ENCODE peak calls at places on chromosome 9, in seven cellular contexts. K, P, L, O, X, G and A are unnamed samples.

GRCh38 chr9:111622626-111623025 is 8.5 kb upstream of the DNAJC25 start:
- DNase-seq in K (no peak), X (no peak), P (no peak), L (peak), O (no peak), G (peak), A (peak)

GRCh38 chr9:95342571-95342970 is 25.1 kb upstream of the FANCC start:
- DNase-seq in L (no peak), P (no peak), G (no peak), X (no peak), O (no peak), K (no peak), A (no peak)

GRCh38 chr9:69027355-69028097 is 8.0 kb upstream of the FXN start:
- DNase-seq in O (peak), P (peak), G (no peak), K (peak), X (peak), L (peak), A (peak)

GRCh38 chr9:111094433-111095421 is 56.5 kb upstream of the LPAR1 start:
- DNase-seq in G (no peak), L (peak), P (no peak), O (peak), K (no peak), X (no peak), A (peak)

GRCh38 chr9:133153227-133154096 is 10.3 kb downstream of the GBGT1 start:
- DNase-seq in X (no peak), G (no peak), K (no peak), L (no peak), O (no peak), P (no peak), A (no peak)

GRCh38 chr9:20597862-20598261 is 24.4 kb downstream of the MLLT3 start:
- DNase-seq in O (no peak), G (no peak), P (no peak), K (no peak), X (no peak), L (no peak), A (peak)

GRCh38 chr9:101437806-101438232 is 2.2 kb upstream of the ALDOB start:
- DNase-seq in L (no peak), K (no peak), G (no peak), P (no peak), X (no peak), O (no peak), A (no peak)

GRCh38 chr9:114893622-114894021 is 36.8 kb downstream of the TNFSF8 start:
- DNase-seq in X (no peak), G (no peak), O (no peak), L (no peak), K (no peak), P (no peak), A (peak)

GRCh38 chr9:82553654-82554366 is 509.1 kb downstream of the RASEF start:
- DNase-seq in L (no peak), X (no peak), O (no peak), K (no peak), G (no peak), P (no peak), A (no peak)

GRCh38 chr9:115127191-115127817 is 9.3 kb upstream of the TNC start:
- DNase-seq in O (no peak), K (no peak), L (no peak), P (no peak), G (no peak), X (no peak), A (peak)

GRCh38 chr9:81028504-81028903 is 660.8 kb downstream of the TLE1 start:
- DNase-seq in P (no peak), O (peak), X (no peak), G (no peak), L (peak), K (no peak), A (peak)

GRCh38 chr9:124357591-124358361 is 57.5 kb downstream of the PSMB7 start:
- DNase-seq in P (no peak), O (no peak), X (no peak), L (no peak), G (no peak), K (no peak), A (peak)

GRCh38 chr9:33867747-33868429 is 50.9 kb downstream of the UBE2R2 start:
- DNase-seq in G (peak), P (no peak), K (no peak), O (no peak), L (peak), X (no peak), A (peak)

GRCh38 chr9:135563858-135564257 is 2.3 kb downstream of the PAEP start:
- DNase-seq in G (no peak), K (no peak), X (no peak), P (no peak), L (no peak), O (no peak), A (no peak)

GRCh38 chr9:130368631-130369103 is 76.1 kb upstream of the ASS1 start:
- DNase-seq in L (no peak), G (no peak), K (no peak), O (no peak), X (no peak), P (no peak), A (peak)

GRCh38 chr9:38083858-38084555 is 15.0 kb upstream of the SHB start:
- DNase-seq in G (no peak), L (no peak), X (no peak), P (no peak), K (peak), O (no peak), A (peak)

GRCh38 chr9:73037613-73038012 is 84.8 kb upstream of the ALDH1A1 start:
- DNase-seq in K (no peak), O (no peak), L (peak), X (no peak), G (no peak), P (no peak), A (peak)

GRCh38 chr9:114805670-114806551 is at the start of gene TNFSF15:
- DNase-seq in K (peak), L (no peak), X (peak), P (peak), O (peak), G (peak), A (peak)

GRCh38 chr9:76302947-76303550 is 91.2 kb downstream of the RFK start:
- DNase-seq in L (peak), G (no peak), P (peak), O (peak), X (peak), K (peak), A (peak)

GRCh38 chr9:89590415-89590814 is 14.4 kb upstream of the GADD45G start:
- DNase-seq in O (no peak), X (no peak), G (peak), L (no peak), K (no peak), P (no peak), A (no peak)

GRCh38 chr9:123550797-123551196 is 194.8 kb downstream of the CRB2 start:
- DNase-seq in P (no peak), O (no peak), K (no peak), X (no peak), G (no peak), L (no peak), A (no peak)

GRCh38 chr9:70120834-70121510 is 77.3 kb downstream of the MAMDC2 start:
- DNase-seq in L (peak), G (peak), P (no peak), X (no peak), K (no peak), O (no peak), A (peak)

GRCh38 chr9:134217431-134218210 is 53.3 kb upstream of the RNU6ATAC start:
- DNase-seq in P (peak), X (peak), O (no peak), L (no peak), K (no peak), G (no peak), A (peak)

GRCh38 chr9:38700695-38701094 is 19.2 kb downstream of the FAM240B start:
- DNase-seq in G (no peak), L (no peak), K (no peak), X (no peak), P (no peak), O (no peak), A (no peak)

GRCh38 chr9:119009253-119009652 is 360.0 kb downstream of the BRINP1 start:
- DNase-seq in P (no peak), G (no peak), O (peak), K (no peak), X (no peak), L (peak), A (peak)

GRCh38 chr9:36823466-36823865 is 210.6 kb downstream of the PAX5 start:
- DNase-seq in O (no peak), X (no peak), G (no peak), L (no peak), P (no peak), K (no peak), A (no peak)

GRCh38 chr9:16575142-16575877 is 295.2 kb downstream of the BNC2 start:
- DNase-seq in X (no peak), G (no peak), K (no peak), L (peak), P (no peak), O (no peak), A (peak)

GRCh38 chr9:96027271-96028131 is 152.0 kb downstream of the ERCC6L2 start:
- DNase-seq in K (peak), P (no peak), X (no peak), L (no peak), O (no peak), G (no peak), A (no peak)

GRCh38 chr9:32394381-32395049 is 10.1 kb downstream of the ACO1 start:
- DNase-seq in O (no peak), X (no peak), K (no peak), P (no peak), L (no peak), G (no peak), A (peak)

GRCh38 chr9:135605238-135605781 is 34.0 kb downstream of the GLT6D1 start:
- DNase-seq in X (no peak), L (no peak), G (no peak), P (no peak), O (peak), K (no peak), A (no peak)

GRCh38 chr9:76856016-76856415 is 49.9 kb downstream of the PRUNE2 start:
- DNase-seq in K (no peak), O (no peak), G (no peak), X (no peak), L (no peak), P (no peak), A (no peak)

GRCh38 chr9:91908293-91908623 is 41.8 kb downstream of the ROR2 start:
- DNase-seq in G (no peak), P (no peak), L (no peak), K (no peak), O (no peak), X (no peak), A (no peak)

GRCh38 chr9:136674786-136675349 is 12.2 kb downstream of the EGFL7 start:
- DNase-seq in O (no peak), L (no peak), K (no peak), G (peak), X (no peak), P (peak), A (no peak)

GRCh38 chr9:77276799-77277198 is 99.5 kb downstream of the VPS13A start:
- DNase-seq in X (no peak), G (no peak), K (no peak), P (no peak), L (no peak), O (no peak), A (no peak)